ENCODE peak calls at places on chromosomes 11 and 22, in six cellular contexts. K, Q, D, A, S and H are unnamed samples. For H3K4me1, the result is how much of the 10 kb centered on the place peaks cover.

GRCh38 chr11:94281321-94281720 is 23.1 kb upstream of the IZUMO1R start:
- DNase-seq in S (no peak), A (no peak), K (no peak), D (no peak), Q (no peak), H (no peak)

GRCh38 chr11:2745511-2745910 is 45.7 kb upstream of the KCNQ1OT1 start:
- DNase-seq in K (no peak), A (no peak), Q (no peak), D (no peak), S (no peak), H (peak)

GRCh38 chr11:106156290-106156937 is 79.0 kb downstream of the AASDHPPT start:
- DNase-seq in D (no peak), K (no peak), Q (no peak), A (peak), S (no peak), H (no peak)

GRCh38 chr22:49156662-49157285 is 670.9 kb downstream of the BRD1 start:
- DNase-seq in S (no peak), D (peak), A (no peak), K (no peak), Q (peak), H (no peak)

GRCh38 chr22:23684051-23684450 is 6.8 kb upstream of the RGL4 start:
- DNase-seq in D (no peak), A (no peak), Q (no peak), S (no peak), K (peak), H (no peak)

GRCh38 chr11:45169310-45170072 is 23.1 kb downstream of the PRDM11 start:
- DNase-seq in A (no peak), K (no peak), Q (no peak), S (no peak), D (peak), H (no peak)

GRCh38 chr11:65488273-65489058 is 10.4 kb upstream of the MALAT1 start:
- DNase-seq in S (no peak), K (no peak), Q (peak), D (peak), A (peak), H (no peak)

GRCh38 chr11:23205156-23205871 is 345.0 kb upstream of the CCDC179 start:
- DNase-seq in A (no peak), D (no peak), K (no peak), S (no peak), Q (no peak), H (no peak)

GRCh38 chr11:10483584-10483983 is 28.5 kb downstream of the AMPD3 start:
- DNase-seq in S (no peak), K (no peak), A (no peak), D (no peak), Q (no peak), H (no peak)

GRCh38 chr11:11581493-11581880 is 40.3 kb downstream of the GALNT18 start:
- DNase-seq in K (no peak), S (no peak), A (no peak), Q (no peak), D (no peak), H (no peak)

GRCh38 chr11:46202149-46202548 is 75.3 kb upstream of the CREB3L1 start:
- DNase-seq in D (no peak), K (no peak), A (no peak), S (no peak), Q (no peak), H (no peak)

GRCh38 chr11:18479063-18479462 is 23.4 kb downstream of the LDHAL6A start:
- DNase-seq in K (no peak), S (no peak), A (no peak), Q (no peak), D (no peak), H (no peak)

GRCh38 chr22:38429460-38430128 is 25.4 kb downstream of the KCNJ4 start:
- DNase-seq in A (no peak), D (no peak), Q (no peak), K (no peak), S (no peak), H (no peak)

GRCh38 chr11:75532200-75532972 is 6.6 kb upstream of the GDPD5 start:
- DNase-seq in D (peak), Q (peak), K (peak), S (peak), A (peak), H (peak)

GRCh38 chr11:114399903-114400221 is 449 bp downstream of the C11orf71 start:
- DNase-seq in S (no peak), D (no peak), Q (no peak), K (peak), A (peak), H (no peak)

GRCh38 chr11:35352107-35352888 is 67.1 kb downstream of the SLC1A2 start:
- DNase-seq in A (peak), K (no peak), D (no peak), Q (no peak), S (peak), H (peak)

GRCh38 chr11:35584321-35584720 is 33.9 kb upstream of the FJX1 start:
- DNase-seq in K (no peak), D (no peak), Q (no peak), S (no peak), A (no peak), H (no peak)

GRCh38 chr11:72418834-72419560 is 15.3 kb downstream of the CLPB start:
- DNase-seq in Q (no peak), A (no peak), S (no peak), D (no peak), K (no peak), H (no peak)

GRCh38 chr11:116960916-116961315 is 123.5 kb upstream of the APOA1 start:
- DNase-seq in Q (no peak), K (no peak), A (no peak), S (no peak), D (no peak), H (no peak)

DNA sequence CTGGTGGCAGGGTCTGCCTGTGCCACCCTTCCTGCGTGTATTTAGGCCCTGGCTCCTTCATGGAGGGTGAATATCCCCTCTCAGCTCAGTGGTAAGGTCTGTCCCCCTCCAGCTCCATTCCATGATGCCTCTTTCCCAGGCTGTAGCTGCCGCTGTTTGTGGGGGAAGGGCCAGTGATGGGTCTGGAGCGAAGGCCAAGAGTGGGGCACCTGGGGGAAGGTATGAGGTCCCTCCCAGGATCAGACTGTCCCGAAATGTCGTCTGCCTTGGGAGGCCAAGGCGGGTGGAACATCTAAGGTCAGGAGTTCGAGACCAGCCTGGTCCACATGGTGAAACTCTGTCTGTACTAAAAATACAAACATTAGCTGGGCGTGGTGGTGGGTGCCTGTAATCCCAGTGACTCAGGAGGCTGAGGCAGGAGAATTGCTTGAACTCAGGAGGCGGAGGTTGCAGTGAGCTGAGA is 1.1 kb downstream of the CD151 start:
- DNase-seq in S (no peak), D (peak), Q (peak), K (no peak), A (peak), H (no peak)
- H3K4me1 ChIP-seq in S (half or more), D (half or more), Q (half or more), K (half or more), A (half or more), H (half or more)

GRCh38 chr11:29913352-29913751 is 103.5 kb downstream of the KCNA4 start:
- DNase-seq in D (no peak), S (no peak), A (no peak), K (no peak), Q (no peak), H (no peak)

GRCh38 chr11:29916040-29916439 is 100.8 kb downstream of the KCNA4 start:
- DNase-seq in D (no peak), A (no peak), Q (no peak), S (no peak), K (no peak), H (no peak)

GRCh38 chr11:29914203-29914930 is 102.5 kb downstream of the KCNA4 start:
- DNase-seq in K (no peak), A (no peak), S (no peak), Q (no peak), D (no peak), H (no peak)
- TF ChIP-seq POLR2A in K (no peak), A (no peak), S (no peak), Q (no peak), D (no peak), H (no peak)

DNA sequence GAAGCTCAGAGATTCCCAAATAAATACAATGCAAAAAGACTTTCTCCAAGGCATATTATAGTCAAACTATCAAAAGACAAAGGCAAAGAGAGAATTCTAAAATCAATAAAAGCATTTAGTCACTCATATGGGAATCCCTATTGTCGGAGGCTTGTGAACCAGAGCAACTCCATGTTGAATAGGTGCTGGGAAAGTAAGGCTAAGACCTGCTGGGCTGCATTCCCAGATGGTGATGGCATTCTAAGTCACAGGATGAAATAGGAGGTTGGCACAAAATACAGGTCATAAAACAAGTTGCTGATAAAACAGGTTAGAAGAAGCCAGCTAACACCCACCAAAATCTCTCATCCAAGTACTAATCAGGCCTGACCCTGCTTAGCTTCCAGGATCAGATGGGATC is 84.5 kb downstream of the JRKL start:
- DNase-seq in A (no peak), K (no peak), Q (no peak), S (no peak), D (no peak), H (no peak)
- H3K4me1 ChIP-seq in A (under half), K (under half), Q (under half), S (under half), D (under half), H (under half)

DNA sequence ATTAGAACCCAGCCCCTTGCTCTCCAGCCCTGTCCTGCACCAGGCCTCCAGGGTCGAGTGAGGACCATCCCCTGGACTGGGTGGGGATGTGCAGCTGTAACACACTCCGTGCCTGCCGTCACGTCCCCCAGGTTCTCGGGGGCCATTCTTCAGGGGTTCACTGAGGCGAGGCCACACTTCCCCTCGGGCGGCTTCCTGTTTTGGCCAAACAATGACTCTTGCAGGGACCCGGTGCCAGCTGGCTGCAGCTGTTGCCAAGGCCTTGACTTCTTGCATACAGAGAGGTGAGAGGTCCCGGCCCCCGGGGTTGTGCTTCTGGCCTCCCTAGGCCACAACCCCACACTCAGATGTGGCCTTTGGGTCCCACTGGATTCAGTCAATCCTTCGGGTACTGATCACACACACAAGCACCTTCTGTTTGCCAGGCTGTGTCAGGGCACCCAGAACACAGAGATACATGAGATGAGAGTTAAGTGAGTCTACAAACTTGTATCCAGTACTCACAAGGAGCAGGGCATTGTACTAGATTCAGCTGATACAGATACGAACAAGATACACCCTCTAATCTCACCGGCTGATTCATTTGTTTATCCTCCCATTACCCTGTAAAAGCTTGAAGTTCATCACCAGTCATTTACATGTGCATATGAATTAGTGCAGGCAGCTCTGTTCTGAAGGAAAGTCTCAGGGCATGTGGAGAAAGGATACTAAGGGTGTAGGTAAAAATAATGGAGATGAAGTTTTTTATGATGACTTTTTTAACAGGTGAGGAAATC is 32.9 kb downstream of the LRRC32 start:
- DNase-seq in D (peak), A (no peak), K (no peak), Q (peak), S (peak), H (peak)
- TF ChIP-seq POLR2A in D (no peak), A (no peak), K (no peak), Q (no peak), S (no peak), H (no peak)

DNA sequence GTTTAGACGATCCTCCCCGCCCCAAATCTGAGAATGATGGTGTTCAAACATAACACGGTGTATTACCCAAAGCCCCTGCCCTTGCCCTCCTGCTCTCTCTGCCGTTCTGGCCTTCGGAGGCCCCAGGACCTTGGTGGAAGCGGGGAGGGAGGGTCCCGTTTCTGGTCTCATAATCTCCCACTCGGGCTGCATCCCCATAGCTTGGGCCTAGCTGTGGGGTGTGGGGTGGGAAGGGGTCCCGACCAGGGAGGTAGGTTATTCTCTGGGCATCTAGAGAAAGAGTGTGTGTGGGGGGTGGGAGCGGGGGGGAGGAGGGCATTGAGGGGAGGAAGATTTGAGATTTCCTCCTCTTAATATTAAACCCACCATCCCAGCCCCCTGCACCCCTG is 2.3 kb downstream of the PKNOX2 start:
- DNase-seq in S (no peak), K (no peak), A (no peak), Q (no peak), D (peak), H (no peak)
- H3K4me1 ChIP-seq in S (half or more), K (under half), A (under half), Q (half or more), D (under half), H (under half)

GRCh38 chr11:67354314-67355022 is 1.1 kb upstream of the POLD4 start:
- DNase-seq in K (no peak), S (peak), A (peak), D (peak), Q (peak), H (peak)

GRCh38 chr11:67353317-67354313 is at the start of gene POLD4:
- DNase-seq in D (peak), Q (peak), K (peak), S (peak), A (peak), H (peak)

GRCh38 chr11:67355023-67355793 is 1.9 kb upstream of the POLD4 start:
- DNase-seq in K (no peak), A (no peak), D (no peak), S (no peak), Q (no peak), H (no peak)

GRCh38 chr11:67351275-67352005 is 1.9 kb downstream of the POLD4 start:
- DNase-seq in A (peak), Q (peak), K (no peak), S (no peak), D (peak), H (no peak)

DNA sequence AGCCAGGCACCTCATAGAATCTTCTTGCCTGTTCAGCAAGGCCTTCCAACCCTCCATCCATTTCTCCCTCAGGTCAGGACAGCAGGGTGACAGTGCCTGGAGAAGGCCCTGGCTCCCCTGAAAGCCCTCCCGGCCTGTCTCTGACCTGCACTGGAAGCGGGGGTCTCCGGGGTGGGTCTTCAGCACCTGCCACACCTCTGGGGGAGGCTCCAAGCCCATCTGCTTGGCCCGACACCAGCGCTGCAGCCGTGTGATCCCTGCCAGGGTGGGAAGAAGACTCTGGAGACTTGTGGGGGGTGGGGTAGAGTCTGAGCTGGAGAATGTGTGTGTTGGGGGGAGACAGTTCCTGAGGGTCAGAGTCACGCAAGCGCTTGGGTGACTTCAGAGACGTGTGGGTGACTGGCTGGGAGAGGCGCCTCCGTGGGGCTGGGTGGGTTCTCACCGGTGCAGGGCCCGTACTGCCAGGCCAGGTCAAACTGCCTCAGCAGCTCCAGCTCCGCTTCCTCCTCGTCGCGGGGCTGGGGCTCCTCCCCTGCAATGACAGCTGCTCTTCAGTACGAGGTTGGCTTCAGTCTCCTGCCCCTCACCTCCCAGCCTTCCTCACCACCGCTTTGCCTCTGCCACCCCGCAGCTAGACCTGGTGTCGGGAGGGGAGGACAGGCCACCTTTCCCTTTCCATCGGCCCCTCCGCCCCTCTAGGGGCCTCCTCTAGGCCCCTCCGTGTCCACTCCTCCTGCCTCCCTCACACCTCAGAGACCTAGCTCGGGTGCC is 615 bp downstream of the POLD4 start:
- DNase-seq in D (peak), K (no peak), Q (peak), A (peak), S (peak), H (no peak)
- TF ChIP-seq POLR2A in D (no peak), K (no peak), Q (no peak), A (no peak), S (no peak), H (no peak)

DNA sequence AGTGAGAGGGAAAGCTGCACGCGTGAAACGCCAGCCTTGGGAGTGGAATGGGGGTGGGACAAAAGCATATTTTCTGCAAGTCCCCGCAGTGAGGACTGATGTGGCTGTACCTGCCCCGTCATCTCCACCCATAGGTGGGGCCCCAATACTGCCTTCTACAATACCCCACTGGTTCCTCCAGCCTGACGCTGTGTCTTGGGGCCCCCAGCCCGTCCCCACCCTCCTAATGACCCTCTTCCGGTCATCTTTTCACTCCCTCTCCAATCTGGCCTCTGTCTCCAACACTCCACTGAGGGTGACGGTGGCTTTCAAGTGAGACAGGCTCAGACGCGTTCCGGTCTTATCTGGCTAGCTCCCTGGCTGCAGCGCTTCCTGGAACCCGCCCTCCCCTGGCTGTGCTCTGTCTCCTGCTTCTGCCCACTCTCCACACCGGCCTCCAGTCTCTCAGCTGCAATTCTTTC is 104.2 kb downstream of the MICAL3 start:
- DNase-seq in Q (peak), S (peak), K (no peak), D (peak), A (peak), H (no peak)
- H3K4me1 ChIP-seq in Q (half or more), S (half or more), K (half or more), D (under half), A (half or more), H (under half)

GRCh38 chr22:43995057-43995685 is 28.9 kb upstream of the PARVB start:
- DNase-seq in D (peak), A (no peak), S (no peak), Q (no peak), K (no peak), H (no peak)

GRCh38 chr22:43995798-43996169 is 28.3 kb upstream of the PARVB start:
- DNase-seq in Q (no peak), D (no peak), A (no peak), S (no peak), K (no peak), H (no peak)

GRCh38 chr22:43994416-43994815 is 29.7 kb upstream of the PARVB start:
- DNase-seq in S (no peak), Q (no peak), K (no peak), A (no peak), D (peak), H (no peak)

GRCh38 chr22:43996981-43997265 is 27.2 kb upstream of the PARVB start:
- DNase-seq in A (no peak), D (peak), S (no peak), Q (no peak), K (no peak), H (no peak)

GRCh38 chr22:43996170-43996980 is 27.7 kb upstream of the PARVB start:
- DNase-seq in K (peak), D (peak), Q (peak), S (peak), A (no peak), H (peak)
- TF ChIP-seq POLR2A in K (no peak), D (no peak), Q (no peak), S (no peak), A (no peak), H (no peak)